ENCODE peak calls at places on chromosomes 16 and 17, in nine cellular contexts. B is NCI-H460; V is NCI-H1092; I is stimulated activated naive CD8-positive, alpha-beta T cell treated with anti-CD3 and anti-CD28 coated beads, Interleukin-15, Interleukin-2, amounts not matched to agents 100 U/mL and 50 U/mL, for 24 hours; F is SHP77; S is stimulated activated CD4-positive, alpha-beta T cell treated with anti-CD3 and anti-CD28 coated beads, Interleukin-1b, Interleukin-23, amount 100 ng/mL, for 1 hour; H is skeletal muscle cell; C is fibroblast of pulmonary artery; W is EL. R is an unnamed sample.

GRCh38 chr17:33520404-33521032 is 227.4 kb upstream of the ASIC2 start:
- DNase-seq in B (peak; percentile 9), V (peak; percentile 8), I (peak; percentile 56), F (peak; percentile 12), S (peak; percentile 10), H (no peak), C (peak; percentile 41), W (peak; percentile 6), R (peak; percentile 52)

GRCh38 chr16:1610071-1610840 is 1.6 kb downstream of the IFT140 start:
- DNase-seq in B (peak; percentile 84), V (peak; percentile 90), I (peak; percentile 93), F (peak; percentile 80), S (peak; percentile 91), H (peak; percentile 33), C (peak; percentile 85), W (peak; percentile 87), R (peak; percentile 93)

GRCh38 chr16:19527161-19527560 is 3.4 kb downstream of the CCP110 start:
- DNase-seq in B (no peak), V (no peak), I (no peak), F (no peak), S (no peak), H (no peak), C (no peak), W (no peak), R (no peak)

GRCh38 chr17:21417921-21418320 is 41.8 kb downstream of the KCNJ12 start:
- DNase-seq in B (no peak), V (no peak), I (no peak), F (no peak), S (no peak), H (no peak), C (no peak), W (no peak), R (no peak)

GRCh38 chr17:74738051-74738996 is 1.3 kb downstream of the RAB37 start:
- DNase-seq in B (no peak), V (no peak), I (peak; percentile 84), F (peak; percentile 84), S (no peak), H (no peak), C (peak; percentile 36), W (no peak), R (peak; percentile 13)

GRCh38 chr16:2082171-2082982 is 34.6 kb downstream of the TSC2 start:
- DNase-seq in B (no peak), V (peak; percentile 11), I (no peak), F (no peak), S (no peak), H (no peak), C (peak; percentile 44), W (no peak), R (no peak)

GRCh38 chr16:72794319-72794718 is 253.6 kb downstream of the ZFHX3 start:
- DNase-seq in B (no peak), V (no peak), I (no peak), F (no peak), S (no peak), H (no peak), C (no peak), W (no peak), R (no peak)

GRCh38 chr17:59154335-59154720 is 658 bp downstream of the SKA2 start:
- DNase-seq in B (no peak), V (peak; percentile 50), I (peak; percentile 53), F (peak; percentile 50), S (no peak), H (no peak), C (peak; percentile 49), W (peak; percentile 61), R (peak; percentile 13)

GRCh38 chr16:47180073-47180472 is 36.3 kb upstream of the NETO2 start:
- DNase-seq in B (no peak), V (no peak), I (no peak), F (no peak), S (no peak), H (no peak), C (no peak), W (no peak), R (no peak)

GRCh38 chr16:57688487-57688986 is 6.1 kb upstream of the DRC7 start:
- DNase-seq in B (no peak), V (no peak), I (no peak), F (no peak), S (no peak), H (no peak), C (no peak), W (no peak), R (no peak)

GRCh38 chr16:86117235-86117634 is 218.3 kb downstream of the IRF8 start:
- DNase-seq in B (no peak), V (no peak), I (no peak), F (no peak), S (no peak), H (no peak), C (no peak), W (no peak), R (no peak)